ENCODE peak calls at places on chromosome 4, in four cellular contexts. M, E, Z and T are unnamed samples.

GRCh38 chr4:56477192-56477706 is 9.8 kb downstream of the SRP72 start:
- DNase-seq in M (no peak), E (no peak), Z (no peak), T (no peak)

GRCh38 chr4:145557720-145558119 is 61.5 kb upstream of the MMAA start:
- DNase-seq in M (peak), E (peak), Z (peak), T (peak)

GRCh38 chr4:120318447-120318846 is 251.8 kb upstream of the MAD2L1 start:
- DNase-seq in M (no peak), E (no peak), Z (no peak), T (no peak)

GRCh38 chr4:127162741-127163140 is 470.0 kb upstream of the INTU start:
- DNase-seq in M (no peak), E (no peak), Z (no peak), T (no peak)

GRCh38 chr4:123444298-123444731 is 47.7 kb downstream of the SPRY1 start:
- DNase-seq in M (peak), E (peak), Z (peak), T (no peak)

GRCh38 chr4:40516651-40517050 is 113.0 kb downstream of the RBM47 start:
- DNase-seq in M (peak), E (no peak), Z (no peak), T (no peak)

GRCh38 chr4:63169836-63170235 is 1239.4 kb downstream of the TECRL start:
- DNase-seq in M (no peak), E (no peak), Z (no peak), T (no peak)

GRCh38 chr4:106095408-106095807 is 200.1 kb downstream of the NPNT start:
- DNase-seq in M (no peak), E (no peak), Z (no peak), T (no peak)

GRCh38 chr4:16067515-16067914 is 16.3 kb downstream of the PROM1 start:
- DNase-seq in M (no peak), E (no peak), Z (no peak), T (peak)

DNA sequence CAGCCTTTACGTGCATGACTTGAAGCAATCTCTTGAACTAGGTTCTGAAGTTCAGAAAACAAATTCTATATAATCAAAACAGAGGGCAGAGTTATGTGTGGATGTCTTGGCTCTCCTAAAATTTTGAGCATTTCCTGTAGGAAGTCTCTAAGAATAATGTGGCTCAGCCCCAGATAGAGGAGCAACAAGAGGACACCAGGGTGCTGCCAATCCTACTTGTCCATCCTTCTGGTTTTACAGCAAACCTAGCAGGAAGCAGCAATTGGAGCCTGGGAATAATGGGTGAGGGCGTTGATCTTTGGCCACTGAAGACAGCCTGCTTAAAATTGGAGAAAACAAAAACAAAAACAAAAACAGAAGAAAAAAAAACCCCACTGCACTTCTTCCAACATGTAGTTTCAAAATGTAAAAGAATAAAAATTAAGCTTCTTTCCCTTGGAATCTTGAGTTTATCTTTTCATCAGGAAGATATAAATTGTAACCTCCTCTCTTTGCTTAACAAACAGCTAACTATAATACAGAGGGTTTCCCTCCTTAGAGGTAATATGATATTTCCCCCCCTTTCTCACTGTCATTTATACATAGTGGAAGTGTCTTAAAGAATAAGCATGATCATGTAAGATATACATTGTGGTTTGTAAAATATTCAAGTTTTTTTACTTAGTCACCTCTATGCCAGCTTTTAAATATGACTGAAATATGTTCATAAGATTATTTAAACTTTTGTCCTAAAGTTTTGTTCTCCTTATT is 130.6 kb downstream of the FBXO8 start:
- DNase-seq in M (no peak), E (no peak), Z (no peak), T (no peak)
- H3K27ac ChIP-seq in M (no peak), E (no peak), Z (no peak), T (no peak)

DNA sequence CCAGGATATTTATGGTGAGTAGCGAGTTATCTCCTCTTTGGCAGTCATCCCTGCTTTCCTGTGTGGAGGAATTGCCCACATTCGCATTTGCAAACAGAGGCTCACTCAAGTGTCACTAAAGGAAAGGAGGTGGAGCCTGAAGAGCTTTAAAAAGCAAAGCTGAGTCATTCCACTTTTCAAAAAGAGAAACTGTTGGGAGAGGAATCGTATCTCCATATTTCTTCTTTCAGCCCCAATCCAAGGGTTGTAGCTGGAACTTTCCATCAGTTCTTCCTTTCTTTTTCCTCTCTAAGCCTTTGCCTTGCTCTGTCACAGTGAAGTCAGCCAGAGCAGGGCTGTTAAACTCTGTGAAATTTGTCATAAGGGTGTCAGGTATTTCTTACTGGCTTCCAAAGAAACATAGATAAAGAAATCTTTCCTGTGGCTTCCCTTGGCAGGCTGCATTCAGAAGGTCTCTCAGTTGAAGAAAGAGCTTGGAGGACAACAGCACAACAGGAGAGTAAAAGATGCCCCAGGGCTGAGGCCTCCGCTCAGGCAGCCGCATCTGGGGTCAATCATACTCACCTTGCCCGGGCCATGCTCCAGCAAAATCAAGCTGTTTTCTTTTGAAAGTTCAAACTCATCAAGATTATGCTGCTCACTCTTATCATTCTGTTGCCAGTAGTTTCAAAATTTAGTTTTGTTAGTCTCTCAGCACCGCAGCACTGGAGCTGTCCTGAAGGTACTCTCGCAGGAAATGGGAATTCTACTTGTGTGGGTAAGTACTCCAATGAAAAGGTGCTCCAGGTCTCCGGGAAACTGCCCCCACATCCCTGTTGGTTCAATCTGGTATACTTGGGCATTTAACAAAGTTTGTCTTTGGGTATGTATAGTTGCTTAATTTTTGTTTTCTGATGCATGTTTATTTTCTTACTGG is at the start of gene EGF:
- DNase-seq in M (peak), E (no peak), Z (peak), T (peak)
- H3K27ac ChIP-seq in M (peak), E (no peak), Z (peak), T (no peak)

GRCh38 chr4:88908521-88908920 is 148.5 kb downstream of the FAM13A start:
- DNase-seq in M (no peak), E (no peak), Z (no peak), T (no peak)
- H3K27ac ChIP-seq in M (no peak), E (no peak), Z (no peak), T (no peak)

GRCh38 chr4:185811509-185812364 is at the start of gene SORBS2:
- DNase-seq in M (peak), E (no peak), Z (peak), T (peak)
- H3K27ac ChIP-seq in M (peak), E (peak), Z (peak), T (peak)

GRCh38 chr4:14528921-14529320 is 473.4 kb upstream of the CPEB2 start:
- DNase-seq in M (no peak), E (no peak), Z (no peak), T (no peak)
- H3K27ac ChIP-seq in M (no peak), E (no peak), Z (no peak), T (no peak)

DNA sequence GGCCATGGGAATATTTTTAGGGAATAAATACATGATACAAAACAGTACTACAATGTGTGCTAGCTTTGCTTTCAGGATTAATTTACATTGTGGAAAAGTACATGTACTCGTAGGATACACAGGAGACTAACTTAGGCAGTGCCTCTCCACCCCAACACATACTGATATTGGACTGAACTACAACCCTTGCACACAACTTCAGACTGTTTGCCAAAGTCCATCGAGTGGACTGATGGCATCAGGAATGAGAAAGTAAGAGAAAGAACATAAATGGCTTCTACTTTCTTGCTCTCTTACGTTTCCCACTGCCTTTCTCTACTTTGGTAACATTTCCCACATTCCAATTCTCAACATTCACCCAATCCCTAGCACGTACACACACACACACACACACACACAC is 130.1 kb downstream of the RNF150 start:
- DNase-seq in M (no peak), E (no peak), Z (no peak), T (no peak)
- H3K27ac ChIP-seq in M (no peak), E (no peak), Z (peak), T (no peak)

GRCh38 chr4:170008376-170008775 is 17.8 kb downstream of the MFAP3L start:
- DNase-seq in M (no peak), E (no peak), Z (no peak), T (no peak)

GRCh38 chr4:170009291-170009690 is 16.9 kb downstream of the MFAP3L start:
- DNase-seq in M (no peak), E (no peak), Z (no peak), T (no peak)

GRCh38 chr4:170007113-170007512 is 19.1 kb downstream of the MFAP3L start:
- DNase-seq in M (no peak), E (no peak), Z (no peak), T (no peak)

GRCh38 chr4:170011921-170012628 is 14.1 kb downstream of the MFAP3L start:
- DNase-seq in M (peak), E (no peak), Z (no peak), T (peak)

GRCh38 chr4:170008801-170009200 is 17.4 kb downstream of the MFAP3L start:
- DNase-seq in M (no peak), E (no peak), Z (no peak), T (no peak)
- H3K27ac ChIP-seq in M (no peak), E (no peak), Z (no peak), T (peak)

DNA sequence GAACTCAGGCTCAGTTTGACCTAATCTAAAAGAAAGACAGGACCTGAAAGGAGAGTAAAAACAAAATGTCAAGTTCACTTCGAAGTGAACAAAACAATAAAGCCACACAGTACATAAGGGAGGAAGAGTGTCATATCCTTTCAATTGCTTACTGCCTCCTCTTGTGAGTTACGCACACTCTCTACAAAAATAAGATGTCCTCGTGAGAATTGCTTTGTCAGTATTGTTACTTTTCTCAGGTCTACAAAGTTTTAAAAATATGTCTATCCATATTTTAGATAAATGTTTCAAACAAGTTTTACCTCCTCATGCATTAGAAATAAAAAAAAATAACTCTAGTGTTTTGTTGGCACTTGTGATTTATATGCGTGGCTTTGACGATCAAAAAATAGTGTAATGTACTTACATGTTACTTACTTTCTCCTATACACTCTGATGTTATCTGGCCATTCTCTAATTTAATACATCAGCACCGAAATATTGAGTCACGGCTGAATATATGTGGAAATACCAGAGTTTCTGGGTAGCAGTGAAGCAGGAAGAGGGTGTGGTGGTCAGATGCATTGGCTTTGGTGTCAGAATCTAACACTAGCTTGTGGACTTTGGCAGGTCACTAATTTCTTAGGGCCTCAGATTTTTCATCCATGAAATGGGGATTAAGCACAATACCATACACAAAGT is 8.1 kb upstream of the MRPL1 start:
- DNase-seq in M (no peak), E (no peak), Z (peak), T (no peak)
- H3K27ac ChIP-seq in M (peak), E (peak), Z (peak), T (no peak)

DNA sequence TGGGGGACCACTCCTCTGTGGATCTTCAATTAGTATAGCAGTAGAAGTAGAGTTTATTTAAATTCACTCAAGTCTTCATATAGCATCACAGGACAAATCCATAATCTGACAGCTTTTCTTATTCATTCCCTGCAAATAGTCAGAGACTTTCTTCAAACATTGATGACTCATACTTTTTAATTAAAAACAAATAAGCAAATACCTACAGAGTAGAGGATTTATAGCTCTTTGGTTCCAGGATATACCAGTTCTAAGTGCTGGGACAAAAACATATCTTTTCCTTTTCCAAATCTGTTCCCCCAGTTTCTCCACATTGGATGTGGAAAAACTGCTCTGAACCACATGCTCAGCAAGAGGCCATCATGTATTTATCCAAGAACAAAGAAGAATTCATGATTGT is 24.1 kb downstream of the EMCN start:
- DNase-seq in M (no peak), E (no peak), Z (no peak), T (no peak)
- H3K27ac ChIP-seq in M (no peak), E (no peak), Z (no peak), T (no peak)